ENCODE peak calls at places on chromosome 12, in nine cellular contexts. N is Caco-2, W is mammary epithelial cell, J is thyroid gland, Y is HFFc6, M is upper lobe of right lung, Q is choroid plexus epithelial cell, F is activated B cell treated with CpG ODN at 0.5 μM for 24 hours, V is PC-3. X is an unnamed sample.

GRCh38 chr12:78096909-78097597 is 266.4 kb downstream of the NAV3 start:
- DNase-seq in V (no peak), J (no peak), M (no peak), F (no peak), W (no peak), Y (no peak), N (no peak), Q (peak), X (no peak)

GRCh38 chr12:85275359-85275758 is 4.7 kb upstream of the ALX1 start:
- DNase-seq in V (no peak), N (no peak), Y (no peak), W (no peak), Q (peak), J (peak), F (no peak), M (no peak), X (no peak)

GRCh38 chr12:19288603-19289244 is 150.6 kb upstream of the AEBP2 start:
- DNase-seq in V (peak), Y (peak), J (no peak), F (no peak), Q (peak), W (peak), N (peak), M (no peak), X (peak)

GRCh38 chr12:62288328-62288727 is 28.1 kb downstream of the USP15 start:
- DNase-seq in J (no peak), Y (no peak), M (no peak), F (no peak), Q (no peak), W (no peak), V (no peak), N (no peak), X (no peak)

GRCh38 chr12:121781751-121782615 is 11.5 kb downstream of the RHOF start:
- DNase-seq in Q (peak), J (peak), N (no peak), Y (no peak), F (peak), W (no peak), V (peak), M (no peak), X (peak)

GRCh38 chr12:89684131-89684530 is 24.5 kb downstream of the ATP2B1 start:
- DNase-seq in F (no peak), V (no peak), N (no peak), M (no peak), Y (no peak), Q (no peak), J (no peak), W (no peak), X (no peak)

GRCh38 chr12:92412931-92413685 is 267.5 kb upstream of the BTG1 start:
- DNase-seq in J (no peak), Y (no peak), V (no peak), M (no peak), N (no peak), W (no peak), F (no peak), Q (peak), X (no peak)

GRCh38 chr12:93679308-93679933 is 2.2 kb downstream of the CRADD start:
- DNase-seq in J (no peak), W (no peak), F (no peak), V (no peak), Y (no peak), N (no peak), Q (no peak), M (no peak), X (no peak)

GRCh38 chr12:128816643-128816920 is 7.2 kb downstream of the SLC15A4 start:
- DNase-seq in M (no peak), F (no peak), Y (no peak), J (no peak), Q (no peak), W (no peak), V (no peak), N (no peak), X (no peak)

GRCh38 chr12:57983150-57983857 is 41.9 kb downstream of the ATP23 start:
- DNase-seq in M (no peak), F (no peak), W (peak), J (peak), Y (peak), V (peak), N (peak), Q (peak), X (no peak)

GRCh38 chr12:51381226-51382079 is 9.8 kb downstream of the GALNT6 start:
- DNase-seq in J (peak), Q (peak), N (no peak), M (no peak), F (no peak), V (no peak), Y (no peak), W (no peak), X (no peak)

GRCh38 chr12:18808221-18808620 is 70.3 kb downstream of the CAPZA3 start:
- DNase-seq in F (no peak), M (no peak), W (no peak), J (no peak), N (no peak), Q (no peak), V (no peak), Y (no peak), X (no peak)

GRCh38 chr12:32437095-32437515 is 37.7 kb downstream of the FGD4 start:
- DNase-seq in J (no peak), M (no peak), N (peak), V (peak), W (peak), F (no peak), Q (peak), Y (peak), X (no peak)

GRCh38 chr12:59940676-59941342 is 345.0 kb downstream of the SLC16A7 start:
- DNase-seq in W (no peak), M (no peak), N (peak), V (no peak), Q (peak), J (no peak), Y (no peak), F (no peak), X (no peak)

GRCh38 chr12:109053382-109054123 is 1.2 kb downstream of the USP30 start:
- DNase-seq in W (peak), Y (no peak), Q (peak), J (no peak), M (no peak), N (no peak), V (no peak), F (no peak), X (peak)

GRCh38 chr12:71439613-71440392 is at the start of gene LGR5:
- DNase-seq in M (peak), N (peak), W (peak), V (peak), J (peak), Y (no peak), Q (peak), F (no peak), X (peak)

GRCh38 chr12:93624595-93625294 is 52.3 kb downstream of the SOCS2 start:
- DNase-seq in V (peak), Y (peak), Q (peak), F (no peak), W (peak), J (no peak), M (no peak), N (no peak), X (peak)

GRCh38 chr12:50355365-50355764 is 41.0 kb downstream of the FAM186A start:
- DNase-seq in J (no peak), V (no peak), Y (no peak), M (no peak), Q (no peak), N (no peak), W (no peak), F (no peak), X (no peak)

GRCh38 chr12:92234533-92234932 is 88.9 kb upstream of the BTG1 start:
- DNase-seq in W (no peak), F (no peak), N (no peak), V (no peak), Q (no peak), Y (no peak), M (no peak), J (no peak), X (no peak)

GRCh38 chr12:129701536-129702165 is 202.2 kb downstream of the TMEM132D start:
- DNase-seq in N (no peak), W (no peak), M (no peak), Y (no peak), J (no peak), Q (peak), V (no peak), F (no peak), X (no peak)

GRCh38 chr12:92197815-92198214 is 52.2 kb upstream of the BTG1 start:
- DNase-seq in M (no peak), F (no peak), N (no peak), W (no peak), Q (no peak), V (no peak), J (no peak), Y (no peak), X (no peak)

GRCh38 chr12:57242691-57243454 is 8.1 kb downstream of the STAC3 start:
- DNase-seq in V (peak), J (peak), W (peak), Y (no peak), N (peak), F (peak), M (peak), Q (peak), X (peak)

GRCh38 chr12:104190151-104190550 is 25.4 kb upstream of the TXNRD1 start:
- DNase-seq in N (no peak), J (no peak), F (no peak), M (no peak), V (peak), W (no peak), Y (peak), Q (peak), X (no peak)

GRCh38 chr12:84361651-84362551 is 550.7 kb downstream of the SLC6A15 start:
- DNase-seq in Y (no peak), N (no peak), M (peak), J (no peak), F (no peak), W (no peak), Q (no peak), V (no peak), X (no peak)

GRCh38 chr12:53817021-53817389 is 65.2 kb upstream of the CISTR start:
- DNase-seq in Y (no peak), Q (no peak), M (no peak), V (no peak), F (no peak), N (no peak), J (no peak), W (no peak), X (no peak)

GRCh38 chr12:121916719-121917118 is 1.7 kb upstream of the CFAP251 start:
- DNase-seq in W (no peak), M (no peak), N (peak), Q (peak), Y (no peak), F (no peak), J (no peak), V (peak), X (no peak)

GRCh38 chr12:48980389-48980952 is 2.3 kb downstream of the WNT1 start:
- DNase-seq in J (no peak), M (no peak), N (peak), V (peak), W (no peak), Y (no peak), Q (no peak), F (no peak), X (peak)

GRCh38 chr12:104519190-104519857 is 62.6 kb downstream of the CHST11 start:
- DNase-seq in Y (no peak), Q (no peak), V (no peak), F (no peak), W (no peak), J (no peak), M (no peak), N (no peak), X (no peak)

DNA sequence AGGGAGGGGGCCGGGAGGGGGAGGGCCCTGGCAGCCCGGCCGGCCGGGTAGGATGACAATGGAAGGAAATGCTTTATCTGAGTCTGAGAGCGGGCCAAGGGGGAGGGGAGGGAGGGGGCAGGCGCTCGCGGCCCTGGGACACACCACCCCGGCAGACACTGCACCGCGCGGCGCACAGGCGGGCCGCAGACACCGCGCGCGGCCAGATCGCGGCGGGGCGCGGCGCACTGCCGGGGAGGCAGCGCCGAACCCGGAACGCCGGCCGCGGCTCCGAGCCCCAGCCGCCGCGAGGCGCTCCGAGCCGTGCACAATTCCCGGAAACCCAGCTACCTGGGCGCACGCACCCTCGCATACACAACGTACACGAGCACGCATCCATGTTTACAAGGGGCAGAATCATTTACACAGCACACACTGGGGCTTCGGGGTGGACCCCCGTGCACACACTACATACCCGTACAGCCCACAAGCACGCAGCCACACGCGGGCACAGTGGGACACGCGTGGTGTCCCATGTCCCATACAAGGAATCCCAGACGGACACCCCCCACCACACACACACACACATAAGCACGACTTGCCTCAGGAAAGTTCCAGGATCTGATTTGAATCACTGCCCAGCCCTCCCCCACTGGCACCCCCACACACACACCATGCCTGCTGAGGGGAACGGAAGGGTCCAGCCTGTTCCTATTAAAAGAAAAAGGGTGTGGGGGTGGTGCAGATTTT is at the start of gene HDAC7:
- DNase-seq in Q (peak), F (peak), N (peak), V (peak), J (peak), M (peak), Y (peak), W (peak), X (peak)
- TF ChIP-seq CTCF in Q (no peak), F (no peak), N (no peak), V (no peak), J (no peak), M (no peak), Y (no peak), W (peak), X (no peak)

GRCh38 chr12:67952787-67953186 is 36.5 kb upstream of the IFNG-AS1 start:
- DNase-seq in N (no peak), F (no peak), W (no peak), M (no peak), Q (no peak), V (no peak), J (no peak), Y (no peak), X (no peak)
- TF ChIP-seq CTCF in N (no peak), F (no peak), W (no peak), M (no peak), Q (no peak), V (no peak), J (no peak), Y (no peak), X (no peak)

DNA sequence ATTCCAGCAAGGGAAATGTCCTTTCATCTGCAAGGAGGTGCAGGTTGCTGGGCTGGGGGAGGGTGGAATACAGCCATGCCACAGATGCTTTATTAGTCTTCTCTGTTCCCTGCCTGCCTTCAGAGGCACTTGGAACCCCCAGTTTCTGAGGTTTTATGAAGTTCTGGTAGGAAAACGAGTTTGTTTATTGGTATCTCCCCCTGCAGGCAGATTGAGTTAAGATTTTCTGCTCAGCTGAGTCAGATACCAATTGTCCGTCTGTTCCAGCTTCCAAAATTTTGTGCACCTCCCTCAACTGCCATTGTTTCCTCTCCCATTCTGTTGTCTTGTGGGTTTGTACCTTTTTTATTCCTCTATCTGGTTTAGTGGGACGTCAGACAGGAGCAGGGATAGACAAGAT is 155.6 kb downstream of the ETV6 start:
- DNase-seq in J (no peak), V (no peak), W (no peak), F (no peak), N (no peak), Q (no peak), M (no peak), Y (no peak), X (no peak)
- TF ChIP-seq CTCF in J (no peak), V (peak), W (no peak), F (no peak), N (peak), Q (peak), M (peak), Y (peak), X (no peak)

GRCh38 chr12:130870442-130871285 is 1.2 kb upstream of the RAN start:
- DNase-seq in J (peak), W (peak), Q (peak), F (peak), Y (peak), M (peak), V (peak), N (peak), X (peak)
- TF ChIP-seq CTCF in J (no peak), W (peak), Q (peak), F (no peak), Y (peak), M (peak), V (peak), N (peak), X (peak)

DNA sequence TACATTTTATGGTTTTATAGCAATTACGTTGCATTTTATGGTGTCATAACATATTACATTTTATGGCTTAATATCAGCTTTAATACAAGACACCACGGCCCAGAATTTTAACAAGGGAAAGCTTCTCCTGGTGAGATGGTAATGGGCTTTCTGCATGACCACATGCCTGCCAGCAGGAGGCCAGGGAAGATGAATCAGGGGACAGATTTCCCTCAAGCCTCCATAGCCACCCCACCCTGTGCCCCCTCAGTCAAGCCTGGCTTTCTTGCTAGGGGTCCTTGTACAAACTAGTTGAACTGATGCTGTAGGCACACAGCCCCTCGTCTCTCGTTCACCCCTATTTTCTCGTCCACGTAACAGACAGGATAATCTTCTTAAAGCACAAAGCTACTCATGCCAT is 56.6 kb downstream of the HSPB8 start:
- DNase-seq in V (no peak), N (peak), Q (no peak), Y (no peak), J (no peak), F (no peak), W (no peak), M (no peak), X (no peak)
- TF ChIP-seq CTCF in V (peak), N (peak), Q (no peak), Y (peak), J (no peak), F (no peak), W (no peak), M (peak), X (no peak)

DNA sequence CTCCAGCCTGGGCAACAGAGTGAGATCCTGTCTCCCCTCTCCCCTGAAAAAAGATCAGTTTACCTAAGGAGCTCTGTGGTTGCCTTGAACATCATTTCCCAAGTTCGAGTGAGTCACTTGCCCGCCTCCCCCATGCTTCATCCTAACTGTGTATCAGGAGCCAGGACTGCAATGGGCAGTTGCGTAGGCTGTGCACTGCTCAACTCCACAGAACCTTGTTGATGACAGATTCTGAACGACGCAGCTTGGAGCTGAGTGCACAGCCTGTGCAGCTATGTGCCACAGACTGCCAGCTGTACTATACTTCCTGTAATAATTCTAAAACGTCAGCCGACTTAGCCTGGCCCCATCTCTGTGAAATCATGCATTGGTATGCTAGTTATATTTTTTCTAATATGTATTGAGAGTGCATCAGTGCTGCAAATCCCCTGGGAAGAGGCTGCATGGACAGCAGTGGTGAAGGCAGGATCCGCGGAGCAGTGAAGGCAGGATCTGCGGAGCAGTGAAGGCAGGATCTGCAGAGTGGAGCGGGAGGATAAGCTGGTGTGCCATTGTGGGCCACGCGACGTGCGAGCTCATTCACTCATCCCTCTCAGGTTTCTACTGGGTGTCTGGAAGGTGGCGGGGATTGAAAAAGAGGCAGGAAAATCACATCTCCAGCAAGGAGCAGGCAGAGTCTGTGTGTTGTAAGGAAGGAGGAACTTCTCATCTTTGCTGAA is 80.8 kb downstream of the GALNT9 start:
- DNase-seq in W (no peak), N (no peak), J (no peak), V (peak), Q (peak), M (no peak), F (no peak), Y (peak), X (no peak)
- TF ChIP-seq CTCF in W (no peak), N (no peak), J (no peak), V (no peak), Q (no peak), M (no peak), F (no peak), Y (no peak), X (no peak)

GRCh38 chr12:98373982-98374381 is 141.4 kb upstream of the TMPO start:
- DNase-seq in F (no peak), Y (peak), N (peak), M (no peak), J (no peak), Q (peak), V (no peak), W (no peak), X (no peak)
- TF ChIP-seq CTCF in F (no peak), Y (peak), N (peak), M (peak), J (no peak), Q (peak), V (peak), W (peak), X (no peak)

DNA sequence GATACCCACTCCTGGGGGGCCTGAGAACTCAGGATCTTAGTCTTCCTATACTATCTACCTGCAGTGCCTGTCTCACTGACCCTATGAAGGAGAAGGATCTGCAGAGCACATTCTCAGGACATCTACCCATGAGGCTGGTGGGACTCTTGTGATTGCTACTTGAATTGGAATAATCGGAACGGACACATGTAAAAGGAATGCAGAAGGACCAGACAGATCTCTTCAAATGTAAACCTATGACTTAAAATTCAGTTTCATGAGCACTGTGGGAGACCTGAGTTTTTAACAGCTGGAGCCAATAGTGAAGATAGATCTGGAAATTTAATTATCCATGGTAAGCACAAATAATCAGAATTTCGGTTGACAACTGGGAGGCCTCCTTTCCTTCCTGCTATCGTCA is 35.2 kb upstream of the CPSF6 start:
- DNase-seq in Q (no peak), N (no peak), F (no peak), J (no peak), Y (no peak), W (no peak), M (no peak), V (peak), X (no peak)
- TF ChIP-seq CTCF in Q (no peak), N (no peak), F (no peak), J (no peak), Y (no peak), W (no peak), M (no peak), V (no peak), X (no peak)

GRCh38 chr12:132389066-132389465 is 59.7 kb upstream of the GALNT9 start:
- DNase-seq in M (peak), Y (no peak), Q (no peak), V (no peak), W (no peak), J (no peak), N (no peak), F (no peak), X (no peak)
- TF ChIP-seq CTCF in M (no peak), Y (no peak), Q (no peak), V (no peak), W (no peak), J (no peak), N (no peak), F (no peak), X (no peak)

X was measured in GM13976.